ENCODE peak calls at places on chromosomes 1 and 21, in nine cellular contexts. E is adrenal gland; H is DMS153; G is B cell; B is WTC11; W is stimulated activated CD4-positive, alpha-beta T cell treated with anti-CD3 and anti-CD28 coated beads, Interleukin-1b, Interleukin-23, amount 100 ng/mL, for 48 hours; Z is iPS-NIHi11; C is GM23338; P is DMS79. A is an unnamed sample.

GRCh38 chr1:234924450-234925355 is 203.9 kb downstream of the TOMM20 start:
- DNase-seq in G (peak), B (no peak), C (no peak), Z (no peak), W (no peak), E (peak), P (no peak), H (no peak), A (no peak)

GRCh38 chr1:185337221-185337620 is 20.2 kb upstream of the IVNS1ABP start:
- DNase-seq in C (no peak), G (no peak), P (no peak), W (no peak), B (no peak), E (no peak), H (no peak), Z (no peak), A (no peak)

GRCh38 chr1:41784516-41785279 is 134.0 kb downstream of the HIVEP3 start:
- DNase-seq in B (no peak), G (no peak), H (no peak), Z (no peak), W (no peak), C (no peak), P (no peak), E (no peak), A (no peak)

GRCh38 chr1:245979589-245979988 is 527.5 kb downstream of the SMYD3 start:
- DNase-seq in P (no peak), G (no peak), Z (no peak), E (no peak), W (no peak), H (no peak), C (no peak), B (no peak), A (no peak)

GRCh38 chr1:151711044-151711800 is 5.4 kb downstream of the CELF3 start:
- DNase-seq in W (no peak), E (no peak), P (no peak), C (no peak), G (no peak), H (no peak), Z (no peak), B (no peak), A (no peak)

GRCh38 chr1:231196307-231196706 is 34.4 kb downstream of the TRIM67 start:
- DNase-seq in H (no peak), P (no peak), Z (no peak), G (no peak), B (no peak), E (no peak), W (no peak), C (no peak), A (no peak)

GRCh38 chr1:15155760-15156743 is 2.5 kb downstream of the TMEM51 start:
- DNase-seq in P (no peak), G (no peak), E (no peak), W (no peak), C (no peak), B (no peak), H (no peak), Z (no peak), A (no peak)

GRCh38 chr1:156927215-156928042 is 7.0 kb downstream of the LRRC71 start:
- DNase-seq in H (peak), C (peak), W (peak), B (peak), G (peak), P (peak), E (peak), Z (peak), A (peak)

GRCh38 chr1:189117072-189117770 is 1360.4 kb downstream of the BRINP3 start:
- DNase-seq in B (no peak), G (no peak), P (no peak), H (no peak), C (no peak), Z (no peak), E (no peak), W (no peak), A (no peak)

GRCh38 chr1:1200876-1201810 is 5.2 kb downstream of the TNFRSF18 start:
- DNase-seq in Z (peak), G (peak), E (no peak), C (peak), H (no peak), P (no peak), B (peak), W (peak), A (peak)

GRCh38 chr1:22636369-22636768 is at the start of gene C1QA:
- DNase-seq in C (no peak), Z (no peak), H (no peak), E (peak), B (no peak), G (no peak), P (no peak), W (no peak), A (no peak)

GRCh38 chr1:7401814-7402547 is 369.1 kb upstream of the VAMP3 start:
- DNase-seq in B (no peak), Z (no peak), G (no peak), C (peak), H (no peak), E (peak), P (no peak), W (no peak), A (no peak)

GRCh38 chr1:54125671-54126070 is 27.1 kb downstream of the CDCP2 start:
- DNase-seq in W (no peak), Z (peak), G (no peak), H (peak), B (peak), E (peak), C (no peak), P (no peak), A (no peak)

GRCh38 chr1:147627435-147628110 is 42.8 kb downstream of the ACP6 start:
- DNase-seq in P (no peak), W (peak), G (peak), C (peak), E (peak), B (peak), Z (peak), H (peak), A (no peak)

GRCh38 chr1:178806665-178807300 is 64.1 kb downstream of the ANGPTL1 start:
- DNase-seq in H (no peak), B (no peak), C (no peak), E (no peak), Z (no peak), P (no peak), W (no peak), G (no peak), A (no peak)

GRCh38 chr1:116474921-116475849 is 95.6 kb downstream of the CD58 start:
- DNase-seq in H (no peak), E (no peak), P (peak), C (no peak), G (no peak), W (no peak), Z (no peak), B (no peak), A (no peak)

GRCh38 chr1:114369930-114370329 is 141.1 kb downstream of the TRIM33 start:
- DNase-seq in C (no peak), H (no peak), P (no peak), Z (no peak), W (no peak), G (no peak), B (no peak), E (no peak), A (no peak)

GRCh38 chr1:201094829-201095228 is 17.4 kb downstream of the CACNA1S start:
- DNase-seq in G (no peak), E (no peak), Z (no peak), P (no peak), C (no peak), B (no peak), W (no peak), H (no peak), A (no peak)

GRCh38 chr1:41758490-41758889 is 160.2 kb downstream of the HIVEP3 start:
- DNase-seq in W (no peak), H (no peak), C (no peak), Z (no peak), B (no peak), E (no peak), G (no peak), P (no peak), A (no peak)

GRCh38 chr21:34536311-34536710 is 24.3 kb upstream of the KCNE1 start:
- DNase-seq in P (no peak), C (no peak), B (no peak), H (no peak), W (no peak), E (no peak), G (no peak), Z (no peak), A (no peak)

GRCh38 chr1:202505356-202505755 is 156.9 kb downstream of the PPP1R12B start:
- DNase-seq in W (no peak), H (no peak), P (no peak), Z (peak), G (no peak), E (no peak), B (no peak), C (peak), A (no peak)

GRCh38 chr1:5915587-5916571 is 76.3 kb downstream of the NPHP4 start:
- DNase-seq in P (no peak), B (no peak), G (peak), H (no peak), Z (peak), C (peak), E (peak), W (peak), A (peak)

GRCh38 chr1:192524223-192524622 is 51.4 kb upstream of the RGS1 start:
- DNase-seq in W (no peak), B (no peak), Z (no peak), H (no peak), C (no peak), G (no peak), P (no peak), E (no peak), A (no peak)

GRCh38 chr1:210328746-210329488 is at the start of gene HHAT:
- DNase-seq in W (peak), P (peak), B (peak), Z (peak), C (peak), H (peak), E (peak), G (peak), A (peak)

GRCh38 chr1:60596791-60597748 is 485.3 kb upstream of the NFIA start:
- DNase-seq in B (no peak), E (no peak), G (no peak), Z (no peak), W (no peak), P (no peak), C (no peak), H (no peak), A (no peak)

GRCh38 chr1:75672528-75673393 is 51.7 kb upstream of the ACADM start:
- DNase-seq in C (peak), Z (peak), H (no peak), P (no peak), B (peak), G (no peak), E (no peak), W (no peak), A (no peak)

GRCh38 chr1:51726544-51727225 is 109.8 kb downstream of the OSBPL9 start:
- DNase-seq in P (no peak), E (no peak), H (no peak), Z (no peak), W (no peak), C (no peak), B (no peak), G (no peak), A (no peak)

A was measured in NCI-H2227 treated with DMSO at 0.1 percent for 48 hours.